ENCODE peak calls at places on chromosomes 2 and 18, in five cellular contexts. One of them, this sample, is unnamed.

GRCh38 chr2:26757873-26758789 is 6.0 kb upstream of the SLC35F6 start:
- DNase-seq in ELR: peak; percentile 98
- DNase-seq in mesendoderm: peak; percentile 99
- DNase-seq in GM03348: peak; percentile 75
- DNase-seq in ovary: peak; percentile 60
- DNase-seq in this sample: no peak

GRCh38 chr2:196330645-196331044 is 159.3 kb upstream of the STK17B start:
- DNase-seq in ELR: no peak
- DNase-seq in mesendoderm: peak; percentile 49
- DNase-seq in GM03348: no peak
- DNase-seq in ovary: no peak
- DNase-seq in this sample: no peak

GRCh38 chr18:47343291-47343690 is 91.8 kb upstream of the SKOR2 start:
- DNase-seq in ELR: peak; percentile 74
- DNase-seq in mesendoderm: no peak
- DNase-seq in GM03348: no peak
- DNase-seq in ovary: no peak
- DNase-seq in this sample: no peak

GRCh38 chr2:123015186-123015585 is 1009.9 kb upstream of the CNTNAP5 start:
- DNase-seq in ELR: no peak
- DNase-seq in mesendoderm: no peak
- DNase-seq in GM03348: no peak
- DNase-seq in ovary: no peak
- DNase-seq in this sample: no peak

GRCh38 chr18:51639541-51639940 is 442.1 kb upstream of the MEX3C start:
- DNase-seq in ELR: no peak
- DNase-seq in mesendoderm: no peak
- DNase-seq in GM03348: no peak
- DNase-seq in ovary: no peak
- DNase-seq in this sample: no peak

GRCh38 chr2:32135409-32135808 is 30.3 kb upstream of the SLC30A6 start:
- DNase-seq in ELR: peak; percentile 90
- DNase-seq in mesendoderm: peak; percentile 80
- DNase-seq in GM03348: peak; percentile 75
- DNase-seq in ovary: no peak
- DNase-seq in this sample: no peak

GRCh38 chr2:236051351-236051750 is 116.8 kb downstream of the GBX2 start:
- DNase-seq in ELR: no peak
- DNase-seq in mesendoderm: no peak
- DNase-seq in GM03348: no peak
- DNase-seq in ovary: no peak
- DNase-seq in this sample: no peak

GRCh38 chr2:53913721-53914120 is 54.0 kb upstream of the GPR75 start:
- DNase-seq in ELR: peak; percentile 56
- DNase-seq in mesendoderm: no peak
- DNase-seq in GM03348: peak; percentile 37
- DNase-seq in ovary: no peak
- DNase-seq in this sample: no peak